ENCODE peak calls at places on chromosomes 2 and 18, in four cellular contexts. V, H, D and I are unnamed samples.

GRCh38 chr2:11142330-11142729 is 12.9 kb upstream of the SLC66A3 start:
- DNase-seq in V (no peak), H (no peak), D (no peak), I (peak)

GRCh38 chr2:67782443-67782842 is 280.4 kb downstream of the C1D start:
- DNase-seq in V (no peak), H (no peak), D (no peak), I (no peak)

GRCh38 chr2:238717084-238717483 is 130.8 kb upstream of the TWIST2 start:
- DNase-seq in V (peak), H (no peak), D (no peak), I (no peak)

GRCh38 chr2:144988591-144988990 is 468.7 kb upstream of the ZEB2 start:
- DNase-seq in V (no peak), H (no peak), D (no peak), I (no peak)

GRCh38 chr18:66931010-66931409 is 327.1 kb upstream of the CDH19 start:
- DNase-seq in V (no peak), H (no peak), D (no peak), I (no peak)

GRCh38 chr18:10122116-10122515 is 208.3 kb downstream of the VAPA start:
- DNase-seq in V (no peak), H (no peak), D (no peak), I (peak)

GRCh38 chr18:76895498-76895897 is 73.1 kb downstream of the ZNF236 start:
- DNase-seq in V (no peak), H (no peak), D (no peak), I (no peak)

GRCh38 chr2:160613466-160614153 is 120.0 kb upstream of the RBMS1 start:
- DNase-seq in V (no peak), H (no peak), D (no peak), I (no peak)

GRCh38 chr2:222483513-222484039 is 59.2 kb downstream of the SGPP2 start:
- DNase-seq in V (no peak), H (peak), D (no peak), I (no peak)

GRCh38 chr2:222479855-222480254 is 55.5 kb downstream of the SGPP2 start:
- DNase-seq in V (no peak), H (no peak), D (no peak), I (no peak)

GRCh38 chr2:222480497-222480896 is 56.2 kb downstream of the SGPP2 start:
- DNase-seq in V (no peak), H (no peak), D (no peak), I (peak)

GRCh38 chr2:222481941-222482340 is 57.6 kb downstream of the SGPP2 start:
- DNase-seq in V (no peak), H (no peak), D (no peak), I (no peak)

GRCh38 chr2:222477962-222478608 is 53.7 kb downstream of the SGPP2 start:
- DNase-seq in V (no peak), H (no peak), D (no peak), I (no peak)
- H3K4me3 ChIP-seq in V (no peak), H (no peak), D (no peak), I (no peak)

DNA sequence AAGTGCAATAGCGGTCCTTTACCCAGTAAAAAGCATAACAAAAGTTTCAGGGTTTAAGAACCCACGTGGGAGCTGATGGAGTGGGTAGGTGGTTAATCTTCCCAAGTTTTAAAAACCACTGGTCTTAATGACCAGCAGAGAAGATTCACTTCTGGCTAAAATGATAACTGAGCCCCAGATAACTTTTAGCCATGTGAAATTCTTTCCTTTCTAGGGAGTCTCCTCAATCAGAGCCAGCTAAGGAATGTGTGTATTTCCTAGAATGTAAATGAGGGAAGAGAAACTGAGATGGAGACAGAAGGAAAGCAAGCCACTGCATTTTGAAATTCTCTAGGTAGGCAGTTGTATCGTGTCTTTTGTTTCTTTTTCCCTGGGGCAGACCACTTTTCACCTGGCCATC is 1.6 kb downstream of the COLEC12 start:
- DNase-seq in V (no peak), H (no peak), D (no peak), I (no peak)
- H3K4me3 ChIP-seq in V (peak), H (no peak), D (peak), I (no peak)

GRCh38 chr2:105796791-105797190 is 52.1 kb downstream of the NCK2 start:
- DNase-seq in V (no peak), H (no peak), D (no peak), I (no peak)
- H3K4me3 ChIP-seq in V (no peak), H (no peak), D (no peak), I (no peak)

GRCh38 chr18:2926528-2926927 is 79.7 kb downstream of the EMILIN2 start:
- DNase-seq in V (no peak), H (no peak), D (no peak), I (no peak)
- H3K4me3 ChIP-seq in V (no peak), H (no peak), D (no peak), I (no peak)

DNA sequence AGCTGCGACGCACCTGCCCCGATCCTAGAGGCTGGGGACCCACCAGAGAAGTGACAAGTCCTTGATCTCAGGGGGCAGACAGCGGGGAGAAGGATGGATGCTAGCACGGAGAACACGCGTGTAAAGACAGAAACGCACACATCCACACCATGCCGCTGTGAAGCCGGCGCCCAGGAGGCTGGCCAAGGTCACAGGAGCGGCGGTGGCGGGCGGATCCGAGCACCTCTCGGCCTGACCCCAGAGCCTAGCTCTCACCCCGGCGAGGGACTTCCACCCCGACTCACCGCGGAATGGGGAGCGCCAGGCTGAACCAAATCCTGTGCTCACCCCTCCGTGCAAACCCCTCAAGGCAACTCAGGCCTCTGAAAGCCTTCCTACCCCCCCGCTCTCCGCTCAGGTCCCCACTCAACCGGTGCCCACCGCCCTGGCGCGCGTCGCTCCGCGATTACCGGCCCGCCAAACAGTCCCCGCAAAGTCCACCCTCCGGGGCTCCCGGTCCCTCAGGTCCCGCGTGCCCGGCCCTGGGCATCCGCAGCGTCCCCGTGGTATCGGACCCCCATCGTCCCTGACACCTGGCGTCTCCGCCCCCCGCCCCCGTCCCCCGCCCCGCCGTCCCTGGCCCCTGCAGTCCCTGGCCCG is 455 bp upstream of the LRRFIP1 start:
- DNase-seq in V (no peak), H (no peak), D (no peak), I (no peak)
- H3K4me3 ChIP-seq in V (peak), H (no peak), D (peak), I (peak)

GRCh38 chr2:81734981-81735380 is 1430.4 kb upstream of the LRRTM1 start:
- DNase-seq in V (no peak), H (no peak), D (no peak), I (no peak)
- H3K4me3 ChIP-seq in V (no peak), H (no peak), D (no peak), I (no peak)

DNA sequence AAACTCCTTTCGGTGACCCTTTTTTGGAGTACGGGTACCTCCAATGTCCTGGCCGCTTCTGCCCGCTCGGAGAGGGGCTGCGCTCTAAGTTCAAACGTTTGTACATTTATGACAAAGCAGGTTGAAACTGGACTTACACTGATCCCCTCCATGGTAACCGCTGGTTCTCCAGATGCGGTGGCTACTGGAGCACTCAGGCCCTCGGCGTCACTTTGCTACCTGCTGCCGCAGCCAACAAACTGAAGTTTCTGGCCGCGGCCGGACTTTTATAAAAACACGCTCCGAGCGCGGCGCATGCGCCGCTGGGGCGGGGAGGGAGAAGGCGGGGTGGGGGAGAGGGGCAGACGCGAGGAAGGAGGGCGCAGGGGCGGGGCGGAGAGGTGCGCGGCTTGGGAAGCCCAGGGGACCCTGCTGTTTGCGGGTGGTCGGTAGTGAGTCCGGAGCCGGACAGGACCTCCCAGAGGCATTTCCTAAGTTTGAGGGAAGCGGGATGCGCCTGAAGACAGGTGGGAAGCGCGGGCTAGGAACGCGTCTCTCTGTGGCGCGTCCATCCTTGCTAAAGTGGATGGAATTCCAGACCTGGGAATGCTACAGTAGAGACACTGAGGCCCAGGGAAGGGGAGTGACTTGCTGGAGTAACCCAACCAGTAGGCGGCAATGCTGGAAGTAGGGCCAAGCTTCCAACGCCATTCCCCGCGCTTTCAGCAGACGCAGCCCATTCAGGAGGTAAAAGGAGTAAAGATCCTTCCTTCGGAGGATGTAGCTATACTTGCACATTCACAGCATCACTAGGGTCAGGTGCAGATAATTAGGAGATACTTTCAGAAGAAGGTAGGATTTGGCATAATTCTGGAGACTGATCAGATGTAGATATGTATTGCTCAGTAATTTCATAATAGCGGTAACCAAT is at the start of gene CXCR4:
- DNase-seq in V (peak), H (peak), D (peak), I (peak)
- H3K4me3 ChIP-seq in V (peak), H (peak), D (peak), I (peak)

GRCh38 chr2:158460632-158461297 is 4.0 kb downstream of the PKP4 start:
- DNase-seq in V (no peak), H (no peak), D (no peak), I (peak)

GRCh38 chr2:158458617-158458920 is 1.8 kb downstream of the PKP4 start:
- DNase-seq in V (no peak), H (no peak), D (no peak), I (no peak)

GRCh38 chr2:158457092-158457825 is 507 bp downstream of the PKP4 start:
- DNase-seq in V (peak), H (peak), D (peak), I (peak)

GRCh38 chr2:158457826-158458616 is 1.3 kb downstream of the PKP4 start:
- DNase-seq in V (peak), H (peak), D (peak), I (peak)

GRCh38 chr2:158459161-158460003 is 2.6 kb downstream of the PKP4 start:
- DNase-seq in V (no peak), H (no peak), D (no peak), I (no peak)
- H3K4me3 ChIP-seq in V (peak), H (peak), D (peak), I (no peak)

DNA sequence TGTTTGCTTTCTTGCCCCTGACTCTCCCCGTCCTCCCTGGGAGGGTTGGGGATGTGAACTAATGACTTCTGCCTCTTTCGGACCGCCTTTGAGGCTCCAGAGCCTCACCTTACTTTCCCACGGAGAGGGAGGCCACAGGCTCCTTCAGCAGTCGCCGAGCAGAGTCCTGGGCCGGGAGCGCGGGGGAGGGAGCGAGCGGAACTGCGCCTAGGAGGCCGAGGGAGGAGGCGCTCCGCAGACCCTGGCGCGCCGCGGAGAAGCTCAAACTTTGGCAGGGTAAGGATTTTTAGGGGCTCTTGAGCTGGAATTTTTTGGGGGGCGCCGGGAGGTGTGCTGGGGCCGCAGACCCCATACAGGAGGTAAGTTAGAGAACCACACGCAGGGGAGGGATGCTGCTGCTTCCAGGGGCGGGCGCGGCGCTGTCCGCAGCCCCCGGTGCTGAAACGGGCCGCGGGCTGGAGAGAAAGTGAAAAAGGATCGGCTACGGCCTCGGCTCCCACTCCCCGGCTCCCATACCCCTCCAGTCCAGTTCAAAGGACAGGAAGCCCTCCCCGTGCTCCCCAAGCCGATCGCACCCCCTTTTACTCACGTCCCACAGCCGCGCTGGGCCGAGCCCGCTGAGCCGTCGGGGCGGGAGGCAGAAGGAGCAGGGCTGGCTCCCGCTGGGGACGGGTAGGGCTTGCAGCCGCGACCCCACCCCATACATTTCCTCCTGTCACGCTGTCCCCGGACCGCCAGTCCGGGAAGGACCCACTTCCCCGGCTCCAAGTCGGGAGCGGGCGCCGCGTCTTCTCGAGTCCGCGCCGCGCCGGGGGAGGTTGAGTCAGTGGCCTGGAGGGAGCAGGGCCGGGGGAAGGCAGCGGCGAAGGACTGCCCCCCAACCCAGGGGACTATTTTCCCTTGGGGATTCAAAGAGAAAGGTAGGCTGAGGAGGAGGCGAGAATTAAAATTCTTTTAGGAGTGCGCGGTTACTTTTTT is at the start of gene CNGA3:
- DNase-seq in V (no peak), H (peak), D (no peak), I (no peak)
- H3K4me3 ChIP-seq in V (no peak), H (no peak), D (peak), I (no peak)

GRCh38 chr18:70288851-70289328 is at the start of gene SOCS6:
- DNase-seq in V (peak), H (peak), D (peak), I (peak)

GRCh38 chr18:70289351-70290330 is 796 bp downstream of the SOCS6 start:
- DNase-seq in V (peak), H (peak), D (peak), I (peak)

GRCh38 chr18:70284976-70285610 is 3.8 kb upstream of the SOCS6 start:
- DNase-seq in V (no peak), H (no peak), D (no peak), I (no peak)

GRCh38 chr18:70288171-70288850 is 534 bp upstream of the SOCS6 start:
- DNase-seq in V (peak), H (peak), D (peak), I (peak)

GRCh38 chr18:70287731-70288130 is 1.1 kb upstream of the SOCS6 start:
- DNase-seq in V (no peak), H (no peak), D (no peak), I (no peak)
- H3K4me3 ChIP-seq in V (no peak), H (peak), D (peak), I (no peak)